ENCODE peak calls at places on chromosome 1, in four cellular contexts. X is Calu3, H is GM10248, M is HFF-Myc. G is an unnamed sample.
A peak's percentile ranks its signal among the peaks of the same experiment; 100 is the strongest.

GRCh38 chr1:11804666-11805453 is 904 bp downstream of the MTHFR start:
- DNase-seq in X (no peak), M (peak; percentile 39), H (no peak), G (peak; percentile 59)

GRCh38 chr1:59484090-59484489 is 187.2 kb downstream of the FGGY start:
- DNase-seq in X (no peak), H (no peak), M (peak; percentile 81), G (no peak)

GRCh38 chr1:232039303-232039702 is 412.7 kb downstream of the DISC1 start:
- DNase-seq in M (no peak), H (no peak), X (no peak), G (no peak)

GRCh38 chr1:234102591-234102990 is 198.1 kb downstream of the SLC35F3 start:
- DNase-seq in M (no peak), X (no peak), H (no peak), G (no peak)

GRCh38 chr1:115790846-115791245 is 22.3 kb upstream of the CASQ2 start:
- DNase-seq in M (no peak), X (no peak), H (no peak), G (no peak)

GRCh38 chr1:210293191-210293607 is 35.5 kb upstream of the HHAT start:
- DNase-seq in H (no peak), X (no peak), M (peak; percentile 87), G (no peak)

GRCh38 chr1:228321478-228321877 is 85.2 kb downstream of the TRIM11 start:
- DNase-seq in H (no peak), X (no peak), M (no peak), G (no peak)

GRCh38 chr1:159014851-159015250 is 5.1 kb downstream of the IFI16 start:
- DNase-seq in M (no peak), X (no peak), H (no peak), G (no peak)

GRCh38 chr1:90724926-90725325 is 7.8 kb upstream of the BARHL2 start:
- DNase-seq in M (no peak), H (no peak), X (no peak), G (no peak)

GRCh38 chr1:3453891-3454810 is at the start of gene ARHGEF16:
- DNase-seq in M (no peak), H (no peak), X (peak; percentile 89), G (no peak)

GRCh38 chr1:179747611-179748010 is 4.5 kb downstream of the FAM163A start:
- DNase-seq in M (no peak), H (no peak), X (no peak), G (no peak)

GRCh38 chr1:179745743-179746142 is 2.7 kb downstream of the FAM163A start:
- DNase-seq in M (no peak), X (no peak), H (no peak), G (no peak)

GRCh38 chr1:179750630-179751029 is 7.5 kb downstream of the FAM163A start:
- DNase-seq in M (no peak), H (no peak), X (no peak), G (no peak)

GRCh38 chr1:179745131-179745611 is 2.1 kb downstream of the FAM163A start:
- DNase-seq in M (no peak), H (no peak), X (no peak), G (no peak)

GRCh38 chr1:179748772-179749171 is 5.7 kb downstream of the FAM163A start:
- DNase-seq in M (no peak), X (no peak), H (no peak), G (no peak)
- TF ChIP-seq CTCF in M (no peak), X (no peak), H (no peak), G (no peak)

GRCh38 chr1:32361674-32362473 is 411 bp downstream of the FAM229A start:
- DNase-seq in X (peak; percentile 53), M (no peak), H (peak; percentile 43), G (peak; percentile 68)
- TF ChIP-seq CTCF in X (no peak), M (peak; percentile 31), H (no peak), G (no peak)

GRCh38 chr1:36653850-36654249 is 171.1 kb upstream of the CSF3R start:
- DNase-seq in H (no peak), M (no peak), X (no peak), G (no peak)
- TF ChIP-seq CTCF in H (no peak), M (no peak), X (no peak), G (no peak)

GRCh38 chr1:83996175-83996574 is 2.8 kb downstream of the TTLL7 start:
- DNase-seq in H (no peak), M (no peak), X (no peak), G (no peak)
- TF ChIP-seq CTCF in H (no peak), M (no peak), X (no peak), G (no peak)

DNA sequence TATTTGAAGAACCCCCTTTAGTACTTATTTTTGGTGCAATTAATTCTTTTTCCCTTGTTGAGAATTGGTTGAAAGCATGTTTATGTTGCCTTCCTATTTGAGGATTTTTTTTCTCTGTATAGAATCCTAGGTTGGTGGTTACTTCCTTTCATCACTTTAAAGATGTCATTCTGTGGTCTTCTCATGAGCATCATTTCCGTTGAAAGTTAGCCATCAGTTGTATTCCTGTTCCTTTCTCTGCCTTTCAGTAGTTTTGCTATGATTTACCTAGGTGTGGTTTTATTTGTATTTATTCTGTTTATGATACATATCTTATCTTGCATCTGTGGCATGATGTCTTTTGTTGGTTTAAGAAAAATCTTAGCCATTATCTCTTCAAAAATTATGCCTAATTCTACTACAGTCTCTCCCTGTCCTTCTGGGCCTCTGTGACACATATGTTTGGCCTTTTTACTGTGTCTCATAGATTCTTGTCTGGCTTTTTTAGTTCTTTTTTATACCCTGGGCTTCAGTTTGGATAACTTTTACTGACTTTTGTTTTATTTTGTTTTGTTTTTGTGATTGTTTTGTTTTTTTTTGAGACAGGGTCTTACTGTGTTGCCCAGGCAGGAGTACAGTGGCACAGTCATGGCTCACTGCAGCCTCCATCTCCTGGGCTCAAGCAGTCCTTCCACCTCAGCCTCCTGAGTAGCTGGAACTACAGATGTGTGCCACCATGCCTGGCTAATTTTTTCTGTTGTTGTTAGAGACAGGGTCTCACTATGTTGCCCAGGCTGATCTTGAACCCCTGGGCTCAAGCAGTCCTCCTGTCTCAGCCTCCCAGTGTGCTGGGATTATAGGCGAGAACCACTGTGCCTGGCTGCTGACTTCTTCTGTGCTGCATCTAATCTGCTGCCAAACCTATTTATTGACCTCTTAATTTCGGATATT is 24.1 kb downstream of the PTGFRN start:
- DNase-seq in X (no peak), H (no peak), M (no peak), G (no peak)
- TF ChIP-seq CTCF in X (no peak), H (no peak), M (no peak), G (no peak)

G was measured in GM13976.